ENCODE peak calls at places on chromosomes 5 and 9, in ten cellular contexts. Q, T, B, V, K, E, J, P, Z and W are unnamed samples.

GRCh38 chr9:89991204-89991790 is 386.5 kb downstream of the GADD45G start:
- DNase-seq in P (no peak), V (no peak), J (no peak), B (no peak), Q (peak; percentile 62), Z (no peak), T (peak; percentile 51), E (no peak), K (no peak), W (no peak)

GRCh38 chr5:128566170-128566569 is 28.1 kb upstream of the FBN2 start:
- DNase-seq in J (no peak), Z (no peak), V (no peak), E (no peak), K (no peak), Q (no peak), B (no peak), P (no peak), T (no peak), W (no peak)

GRCh38 chr9:133706651-133707050 is 31.5 kb downstream of the SARDH start:
- DNase-seq in Z (no peak), V (no peak), K (no peak), T (no peak), B (no peak), P (no peak), Q (no peak), E (no peak), J (no peak), W (no peak)

GRCh38 chr9:121736964-121737462 is 85.6 kb downstream of the DAB2IP start:
- DNase-seq in T (no peak), V (no peak), Z (no peak), Q (no peak), E (no peak), B (no peak), K (peak; percentile 20), P (no peak), J (no peak), W (peak; percentile 33)

GRCh38 chr5:170651902-170652301 is 131.6 kb upstream of the GABRP start:
- DNase-seq in J (no peak), P (no peak), E (no peak), Z (no peak), Q (no peak), K (no peak), B (no peak), T (no peak), V (no peak), W (no peak)

GRCh38 chr9:20564650-20565049 is 57.6 kb downstream of the MLLT3 start:
- DNase-seq in J (no peak), V (no peak), Z (no peak), Q (no peak), T (no peak), K (no peak), P (no peak), E (no peak), B (no peak), W (no peak)

GRCh38 chr9:119365291-119366027 is 3.8 kb downstream of the BRINP1 start:
- DNase-seq in J (peak; percentile 78), Z (peak; percentile 35), Q (no peak), B (no peak), K (peak; percentile 46), V (no peak), T (peak; percentile 77), P (no peak), E (no peak), W (peak; percentile 74)

GRCh38 chr5:1503301-1504243 is 20.2 kb downstream of the LPCAT1 start:
- DNase-seq in Q (peak; percentile 50), B (no peak), V (no peak), T (no peak), J (peak; percentile 66), P (no peak), K (peak; percentile 84), Z (no peak), E (no peak), W (peak; percentile 20)

GRCh38 chr5:87582149-87582548 is 169.4 kb upstream of the CCNH start:
- DNase-seq in T (no peak), B (no peak), K (no peak), V (no peak), E (no peak), Q (no peak), Z (no peak), P (no peak), J (no peak), W (no peak)

GRCh38 chr9:974993-975739 is 1.3 kb upstream of the DMRT3 start:
- DNase-seq in Z (no peak), K (no peak), P (no peak), J (no peak), V (no peak), E (no peak), Q (no peak), B (no peak), T (no peak), W (no peak)

GRCh38 chr5:89265511-89266169 is 382.7 kb upstream of the MEF2C start:
- DNase-seq in P (no peak), J (no peak), V (no peak), K (no peak), Q (no peak), B (no peak), T (no peak), E (no peak), Z (peak; percentile 62), W (peak; percentile 87)

GRCh38 chr5:31854181-31854624 is 215.3 kb downstream of the PDZD2 start:
- DNase-seq in Z (peak; percentile 68), P (no peak), B (no peak), V (no peak), T (no peak), J (peak; percentile 27), E (no peak), Q (peak; percentile 17), K (no peak), W (peak; percentile 16)

GRCh38 chr5:83559141-83559785 is 87.7 kb downstream of the VCAN start:
- DNase-seq in Q (no peak), Z (peak; percentile 30), V (no peak), J (no peak), E (no peak), T (no peak), P (no peak), K (no peak), B (no peak), W (no peak)

GRCh38 chr5:138148811-138149210 is 9.6 kb upstream of the NME5 start:
- DNase-seq in V (no peak), J (no peak), P (no peak), Z (peak; percentile 69), K (no peak), B (peak; percentile 46), Q (peak; percentile 49), T (no peak), E (peak; percentile 29), W (peak; percentile 90)

GRCh38 chr9:13410566-13411031 is 131.1 kb upstream of the MPDZ start:
- DNase-seq in Z (peak; percentile 22), K (no peak), B (no peak), Q (no peak), P (no peak), J (no peak), V (no peak), T (no peak), E (no peak), W (peak; percentile 63)

GRCh38 chr9:33445389-33445881 is 2.0 kb downstream of the AQP3 start:
- DNase-seq in B (no peak), V (no peak), E (no peak), J (no peak), Q (no peak), Z (no peak), P (no peak), K (no peak), T (peak; percentile 26), W (no peak)

GRCh38 chr5:174482549-174482948 is 241.8 kb upstream of the MSX2 start:
- DNase-seq in J (no peak), Q (no peak), P (no peak), B (no peak), V (no peak), T (no peak), K (no peak), E (no peak), Z (no peak), W (no peak)

GRCh38 chr5:65672787-65673186 is 48.0 kb downstream of the SHLD3 start:
- DNase-seq in K (no peak), T (no peak), P (no peak), Q (no peak), E (no peak), J (no peak), B (no peak), Z (peak; percentile 89), V (no peak), W (peak; percentile 74)

GRCh38 chr9:137217276-137218211 is 4.5 kb downstream of the RNF208 start:
- DNase-seq in Q (peak; percentile 76), B (peak; percentile 53), T (no peak), P (no peak), Z (no peak), K (no peak), J (no peak), V (no peak), E (no peak), W (peak; percentile 67)

GRCh38 chr9:16143947-16144890 is 591.4 kb downstream of the CCDC171 start:
- DNase-seq in B (no peak), T (no peak), V (no peak), P (no peak), J (no peak), Z (no peak), K (no peak), Q (no peak), E (no peak), W (no peak)

GRCh38 chr5:78627175-78627574 is 21.4 kb downstream of the LHFPL2 start:
- DNase-seq in V (no peak), P (no peak), K (no peak), Q (no peak), J (peak; percentile 50), T (no peak), E (no peak), B (no peak), Z (peak; percentile 60), W (peak; percentile 56)

GRCh38 chr5:179265529-179266290 is 79.6 kb downstream of the ADAMTS2 start:
- DNase-seq in V (no peak), J (no peak), B (no peak), Q (peak; percentile 87), P (no peak), T (no peak), Z (peak; percentile 98), K (no peak), E (peak; percentile 64), W (peak; percentile 100)

GRCh38 chr9:123637940-123638634 is 282.1 kb downstream of the CRB2 start:
- DNase-seq in E (no peak), V (no peak), K (peak; percentile 37), T (no peak), B (no peak), Q (no peak), P (no peak), J (no peak), Z (peak; percentile 20), W (no peak)

GRCh38 chr9:73264636-73265035 is 113.0 kb downstream of the ANXA1 start:
- DNase-seq in E (no peak), J (no peak), Q (no peak), B (no peak), T (no peak), P (no peak), K (no peak), V (no peak), Z (peak; percentile 36), W (no peak)